ENCODE peak calls at places on chromosomes 3 and 15, in four cellular contexts. O is fibroblast of mammary gland, Q is activated B cell treated with CpG ODN at 0.5 μM for 24 hours, S is dorsolateral prefrontal cortex. I is an unnamed sample.

GRCh38 chr3:111667621-111668239 is 72.6 kb upstream of the ZBED2 start:
- DNase-seq in S (no peak), O (peak), Q (no peak), I (no peak)

GRCh38 chr3:52068055-52068704 is 11.8 kb upstream of the DUSP7 start:
- DNase-seq in O (peak), S (no peak), Q (no peak), I (peak)

GRCh38 chr15:52789601-52790165 is 453 bp downstream of the ONECUT1 start:
- DNase-seq in Q (no peak), O (peak), S (no peak), I (no peak)

GRCh38 chr3:171563298-171563697 is 103.1 kb upstream of the TNIK start:
- DNase-seq in S (no peak), Q (no peak), O (no peak), I (no peak)

GRCh38 chr15:76337047-76337738 is 620 bp downstream of the ISL2 start:
- DNase-seq in S (no peak), O (no peak), Q (no peak), I (no peak)

GRCh38 chr3:187976361-187976900 is 177.5 kb upstream of the LPP start:
- DNase-seq in Q (no peak), O (no peak), S (no peak), I (no peak)

GRCh38 chr15:70509282-70510272 is 253.8 kb downstream of the UACA start:
- DNase-seq in S (no peak), Q (no peak), O (no peak), I (no peak)

GRCh38 chr15:57263520-57263919 is 112.8 kb upstream of the CGNL1 start:
- DNase-seq in O (no peak), S (no peak), Q (no peak), I (no peak)

GRCh38 chr3:150899141-150899540 is 6.1 kb downstream of the MINDY4B start:
- DNase-seq in Q (no peak), S (no peak), O (no peak), I (no peak)

GRCh38 chr3:143071776-143072175 is 47.8 kb upstream of the CHST2 start:
- DNase-seq in Q (no peak), S (no peak), O (no peak), I (no peak)

GRCh38 chr15:85440451-85440850 is 60.0 kb downstream of the AKAP13 start:
- DNase-seq in O (no peak), Q (no peak), S (no peak), I (no peak)

GRCh38 chr15:34470091-34470490 is 32.5 kb upstream of the GOLGA8A start:
- DNase-seq in Q (no peak), O (no peak), S (no peak), I (no peak)
- TF ChIP-seq CTCF in Q (no peak), O (no peak), S (no peak), I (no peak)

GRCh38 chr3:56484525-56485024 is 16.3 kb upstream of the ERC2 start:
- DNase-seq in S (no peak), O (no peak), Q (no peak), I (no peak)
- TF ChIP-seq CTCF in S (no peak), O (no peak), Q (no peak), I (no peak)

GRCh38 chr3:67200618-67201017 is 202.5 kb downstream of the KBTBD8 start:
- DNase-seq in S (no peak), Q (no peak), O (no peak), I (no peak)
- TF ChIP-seq CTCF in S (no peak), Q (no peak), O (no peak), I (no peak)

GRCh38 chr3:9838856-9839255 is 5.0 kb downstream of the RPUSD3 start:
- DNase-seq in O (no peak), S (no peak), Q (no peak), I (no peak)
- TF ChIP-seq CTCF in O (no peak), S (no peak), Q (no peak), I (no peak)

GRCh38 chr3:11964553-11964952 is 39.6 kb upstream of the SYN2 start:
- DNase-seq in Q (no peak), S (no peak), O (no peak), I (no peak)
- TF ChIP-seq CTCF in Q (no peak), S (no peak), O (no peak), I (no peak)

GRCh38 chr3:186930143-186930638 is at the start of gene ST6GAL1:
- DNase-seq in Q (peak), S (peak), O (peak), I (peak)
- TF ChIP-seq CTCF in Q (no peak), S (peak), O (peak), I (peak)

DNA sequence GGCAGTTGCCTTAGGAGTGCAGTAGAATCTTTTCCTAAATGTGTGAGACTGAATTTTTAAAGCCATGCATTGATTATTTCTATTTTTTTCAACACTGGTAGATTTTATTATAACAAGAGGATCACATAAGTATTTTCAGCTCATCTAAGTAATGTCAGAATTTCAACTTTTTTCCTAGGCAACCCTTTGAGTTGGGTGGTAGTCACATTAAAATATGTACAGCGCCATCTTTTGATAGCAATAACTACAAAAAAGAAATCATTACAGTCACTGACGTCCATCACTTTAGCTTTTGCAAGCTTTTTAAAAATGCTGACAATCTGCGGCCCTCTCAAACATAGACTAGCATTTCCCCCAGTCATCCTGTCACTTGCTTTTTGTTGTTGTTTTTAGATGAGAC is 384.2 kb upstream of the KCNMB2 start:
- DNase-seq in S (no peak), O (no peak), Q (no peak), I (no peak)
- TF ChIP-seq CTCF in S (peak), O (no peak), Q (no peak), I (no peak)

GRCh38 chr3:94522488-94522887 is 459.6 kb downstream of the NSUN3 start:
- DNase-seq in Q (no peak), O (no peak), S (no peak), I (no peak)
- TF ChIP-seq CTCF in Q (no peak), O (no peak), S (no peak), I (peak)

DNA sequence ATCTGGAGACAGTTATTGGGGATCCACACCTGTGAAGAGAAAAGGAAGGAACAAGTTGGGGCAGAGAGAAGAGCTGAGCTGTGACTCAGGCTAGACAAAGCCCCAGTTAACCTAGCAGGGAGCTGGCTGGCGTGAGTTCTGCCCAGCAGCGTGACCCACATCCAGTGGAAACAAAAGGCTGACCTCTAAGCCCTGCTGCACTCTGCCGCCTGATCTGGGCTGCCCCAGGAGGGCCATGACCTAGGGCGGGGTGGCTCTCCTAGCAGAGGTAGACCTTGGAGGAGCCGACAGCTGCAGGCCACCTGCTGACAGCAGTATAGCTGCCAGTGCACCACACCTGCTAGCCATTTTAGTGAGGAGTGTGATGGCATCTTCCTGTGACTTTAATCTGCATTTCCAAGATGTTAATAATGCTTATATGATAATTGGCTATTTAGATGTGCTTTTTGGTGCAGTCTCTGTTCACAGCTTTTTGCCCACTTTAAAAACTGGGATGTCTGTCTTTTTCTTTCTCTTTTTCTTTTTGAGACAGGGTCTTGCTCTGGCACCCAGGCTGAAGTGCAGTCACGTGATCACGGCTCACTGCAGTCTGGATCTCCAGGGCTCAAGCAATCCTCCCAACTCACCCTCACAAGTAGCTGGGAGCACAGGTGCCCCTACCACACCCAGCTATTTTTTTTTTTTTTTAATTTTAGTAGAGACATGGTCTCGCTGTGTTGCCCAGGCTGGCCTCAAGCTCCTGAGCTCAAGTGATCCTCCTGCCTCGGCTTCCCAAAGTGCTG is 78.1 kb downstream of the LSM3 start:
- DNase-seq in Q (no peak), O (no peak), S (peak), I (no peak)
- TF ChIP-seq CTCF in Q (no peak), O (no peak), S (no peak), I (no peak)